ENCODE peak calls at places on chromosomes 13 and 19, in six cellular contexts. V is H9, R is IMR-90, F is WTC11, M is neural crest cell, P is kidney. B is an unnamed sample.

GRCh38 chr13:31110617-31111016 is 51.1 kb downstream of the HSPH1 start:
- DNase-seq in R (no peak), P (no peak), M (no peak), V (no peak), F (no peak), B (no peak)

GRCh38 chr13:103908274-103908673 is 842.1 kb upstream of the SLC10A2 start:
- DNase-seq in F (no peak), R (no peak), M (no peak), V (no peak), P (no peak), B (no peak)

GRCh38 chr19:14375582-14376291 is 5.5 kb upstream of the ADGRE5 start:
- DNase-seq in M (no peak), F (no peak), V (no peak), P (peak; percentile 85), R (peak; percentile 22), B (peak; percentile 23)

GRCh38 chr13:36950920-36951319 is 30.9 kb upstream of the SMAD9 start:
- DNase-seq in R (no peak), F (no peak), V (no peak), P (no peak), M (no peak), B (no peak)

GRCh38 chr19:55391702-55392615 is 6.2 kb downstream of the RPL28 start:
- DNase-seq in V (no peak), F (no peak), P (no peak), R (peak; percentile 77), M (no peak), B (no peak)

GRCh38 chr13:112912726-112913440 is 56.1 kb upstream of the MCF2L start:
- DNase-seq in M (no peak), P (no peak), F (no peak), V (no peak), R (no peak), B (no peak)

GRCh38 chr13:22285867-22286632 is 615.2 kb downstream of the FGF9 start:
- DNase-seq in P (no peak), M (no peak), R (no peak), V (no peak), F (no peak), B (no peak)

GRCh38 chr13:66795636-66796035 is 434.5 kb downstream of the PCDH9 start:
- DNase-seq in V (no peak), M (no peak), R (no peak), F (no peak), P (no peak), B (no peak)

GRCh38 chr19:3632739-3633558 is 6.4 kb upstream of the CACTIN start:
- DNase-seq in M (no peak), F (no peak), P (no peak), R (no peak), V (no peak), B (no peak)

GRCh38 chr13:76991432-76991795 is 467 bp upstream of the CLN5 start:
- DNase-seq in P (peak; percentile 79), V (no peak), M (no peak), F (no peak), R (no peak), B (no peak)

GRCh38 chr13:99892189-99892588 is 79.4 kb downstream of the ZIC5 start:
- DNase-seq in F (peak; percentile 56), M (no peak), R (no peak), P (no peak), V (peak; percentile 81), B (no peak)

GRCh38 chr13:59774511-59774911 is 389.2 kb downstream of the DIAPH3 start:
- DNase-seq in M (no peak), V (no peak), R (peak; percentile 77), P (no peak), F (no peak), B (peak; percentile 88)

GRCh38 chr13:78608705-78609463 is 5.5 kb upstream of the POU4F1 start:
- DNase-seq in V (peak; percentile 39), P (peak; percentile 52), F (peak; percentile 31), M (no peak), R (no peak), B (no peak)

GRCh38 chr13:99800004-99800403 is 171.6 kb downstream of the ZIC5 start:
- DNase-seq in M (no peak), F (no peak), P (no peak), R (no peak), V (peak; percentile 37), B (no peak)

GRCh38 chr19:48186541-48186991 is 16.1 kb downstream of the ZSWIM9 start:
- DNase-seq in F (no peak), R (no peak), P (peak; percentile 58), M (no peak), V (no peak), B (no peak)

GRCh38 chr19:38867176-38867780 is 10.8 kb downstream of the RINL start:
- DNase-seq in F (no peak), V (no peak), P (no peak), R (no peak), M (no peak), B (no peak)

GRCh38 chr13:106034201-106034600 is 501.3 kb downstream of the EFNB2 start:
- DNase-seq in M (no peak), F (no peak), V (no peak), R (no peak), P (no peak), B (no peak)

GRCh38 chr19:43439183-43440063 is 24.7 kb downstream of the TEX101 start:
- DNase-seq in F (no peak), P (no peak), R (no peak), M (no peak), V (no peak), B (peak; percentile 4)

DNA sequence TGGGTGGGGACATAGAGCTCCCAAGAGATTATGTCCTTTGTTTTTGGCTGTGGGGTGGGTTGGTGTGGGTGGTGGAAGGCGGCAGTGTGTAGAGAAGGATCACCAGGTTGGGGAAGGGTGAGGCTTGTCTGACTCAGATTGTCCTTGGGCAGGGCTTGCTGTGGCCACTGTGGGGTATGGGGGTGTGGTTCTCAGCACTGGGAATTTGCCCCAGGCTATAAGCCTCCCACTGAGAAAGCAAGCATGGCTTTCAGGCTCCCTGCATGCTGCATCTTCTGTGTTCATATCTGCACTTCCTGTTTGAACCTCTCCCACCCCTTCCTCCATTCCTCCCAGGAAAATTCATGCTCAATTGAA is 34.9 kb downstream of the DNAJC15 start:
- DNase-seq in R (peak; percentile 62), V (peak; percentile 45), P (peak; percentile 79), M (no peak), F (peak; percentile 23), B (peak; percentile 95)
- TF ChIP-seq CTCF in R (no peak), V (no peak), P (no peak), M (no peak), F (no peak), B (no peak)

DNA sequence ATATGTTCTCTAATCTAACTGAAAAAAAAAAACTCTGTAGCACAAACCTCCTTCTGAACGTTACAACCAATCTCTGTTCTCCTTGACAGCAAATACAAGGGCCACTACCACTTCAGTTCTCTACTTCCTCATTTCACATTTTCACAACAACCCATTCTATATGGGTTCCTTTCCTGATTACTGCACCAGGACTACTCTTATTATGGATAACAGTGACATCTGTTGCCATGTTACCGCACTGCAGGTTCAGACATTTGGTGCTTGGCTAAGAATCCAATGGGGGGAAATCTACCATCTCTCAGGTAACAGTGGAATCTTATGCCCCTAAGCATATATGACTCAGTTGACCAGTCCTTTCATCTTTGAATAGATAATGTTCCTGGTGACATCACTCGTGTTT is 11.6 kb upstream of the FPR3 start:
- DNase-seq in M (no peak), R (no peak), V (no peak), P (no peak), F (peak; percentile 25), B (no peak)
- TF ChIP-seq CTCF in M (no peak), R (peak; percentile 25), V (peak; percentile 52), P (no peak), F (no peak), B (peak; percentile 55)

DNA sequence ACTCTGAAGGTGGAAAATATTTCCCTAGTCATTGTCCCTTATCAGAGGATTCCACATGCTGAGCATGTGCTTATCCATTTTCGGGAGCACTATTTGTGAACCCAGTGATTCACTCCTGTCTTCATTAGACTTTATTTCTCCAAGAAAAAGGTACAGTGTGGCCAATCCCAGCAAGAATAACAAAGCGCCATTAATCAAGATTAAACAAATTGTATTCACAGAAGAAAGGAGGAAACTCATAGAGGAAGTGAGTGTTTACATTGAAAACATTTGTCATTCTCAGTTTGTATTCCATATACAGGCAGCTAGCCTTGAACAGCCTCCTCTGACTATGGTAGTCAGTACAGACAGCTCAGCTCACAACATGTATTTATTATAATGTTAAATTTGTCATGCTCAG is 1669.9 kb upstream of the SPRY2 start:
- DNase-seq in F (no peak), M (no peak), P (no peak), V (no peak), R (no peak), B (no peak)
- TF ChIP-seq CTCF in F (no peak), M (no peak), P (no peak), V (no peak), R (no peak), B (no peak)

DNA sequence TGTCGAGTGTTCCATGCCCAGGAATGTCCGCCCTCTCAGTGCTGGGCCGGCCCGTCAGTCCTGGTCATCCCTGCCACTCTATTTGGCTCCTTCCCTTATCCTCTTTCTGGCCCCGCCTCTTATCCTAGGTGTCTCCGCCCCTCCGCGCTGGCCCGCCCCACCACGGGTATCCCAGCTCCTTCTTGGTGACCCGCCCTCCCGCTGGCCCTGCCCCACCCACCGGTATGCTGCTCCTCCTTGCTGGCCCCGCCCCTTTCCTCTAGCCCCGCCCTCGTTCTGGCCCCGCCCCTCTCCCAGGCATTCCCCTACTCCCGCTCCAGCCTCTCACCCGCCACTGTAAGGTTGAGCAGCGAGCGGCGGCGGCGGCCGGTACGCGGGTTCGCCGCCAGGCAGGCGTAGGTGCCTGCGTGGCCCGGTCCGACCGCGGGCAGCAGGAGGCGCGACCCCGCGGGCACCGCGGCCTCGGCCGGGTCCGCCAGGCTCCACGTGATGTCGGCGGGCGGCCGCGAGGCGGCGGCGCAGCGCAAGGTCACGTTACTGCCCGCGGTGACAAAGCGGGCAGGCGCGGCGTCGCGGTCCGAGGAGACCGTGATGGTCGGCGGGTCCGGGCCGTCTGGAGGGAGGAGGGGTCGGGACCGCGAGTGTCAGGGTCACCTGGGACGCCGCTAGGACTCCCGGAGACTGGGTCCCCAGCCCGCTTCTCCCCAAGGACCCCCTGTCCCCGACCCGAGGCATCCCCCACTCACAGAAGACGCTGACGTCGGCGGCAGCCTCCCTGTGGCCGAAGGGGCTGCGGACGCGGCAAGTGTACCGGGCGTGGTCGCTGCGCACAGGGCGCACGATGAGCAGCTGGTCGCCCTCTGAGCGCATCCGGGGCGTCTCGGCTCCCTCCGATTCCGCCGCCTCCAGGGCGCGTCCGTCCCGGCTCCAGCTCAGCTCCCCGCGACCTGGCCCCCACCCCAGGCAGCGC is 2.0 kb downstream of the VSIG10L start:
- DNase-seq in F (peak; percentile 100), R (peak; percentile 95), P (peak; percentile 100), V (peak; percentile 99), M (peak; percentile 91), B (peak; percentile 97)
- TF ChIP-seq CTCF in F (no peak), R (peak; percentile 33), P (peak; percentile 26), V (no peak), M (peak; percentile 38), B (peak; percentile 65)

B was measured in HFFc6.